ENCODE peak calls at places on chromosomes 11 and 22, in seven cellular contexts. Z, E, J, T, V, L and Y are unnamed samples.

GRCh38 chr22:42343136-42343484 is 72.7 kb upstream of the TCF20 start:
- DNase-seq in Z (no peak), E (no peak), J (no peak), T (no peak), V (no peak), L (no peak), Y (no peak)

GRCh38 chr11:33376331-33377099 is 119.3 kb downstream of the HIPK3 start:
- DNase-seq in Z (peak; percentile 17), E (no peak), J (peak; percentile 14), T (peak; percentile 28), V (no peak), L (no peak), Y (peak; percentile 43)

GRCh38 chr11:7077101-7077500 is 11.7 kb upstream of the RBMXL2 start:
- DNase-seq in Z (no peak), E (no peak), J (no peak), T (no peak), V (no peak), L (no peak), Y (no peak)

GRCh38 chr11:128892866-128893565 is 1.9 kb downstream of the KCNJ5 start:
- DNase-seq in Z (no peak), E (no peak), J (no peak), T (peak; percentile 60), V (no peak), L (no peak), Y (no peak)

GRCh38 chr11:69194396-69194795 is 38.7 kb downstream of the SMIM38 start:
- DNase-seq in Z (no peak), E (no peak), J (no peak), T (no peak), V (no peak), L (no peak), Y (no peak)

GRCh38 chr11:37450613-37451012 is 852.6 kb upstream of the RAG2 start:
- DNase-seq in Z (no peak), E (no peak), J (peak; percentile 13), T (peak; percentile 39), V (peak; percentile 23), L (no peak), Y (no peak)

GRCh38 chr11:44143987-44144909 is 48.8 kb downstream of the EXT2 start:
- DNase-seq in Z (no peak), E (no peak), J (no peak), T (peak; percentile 81), V (no peak), L (peak; percentile 48), Y (no peak)

GRCh38 chr11:1077033-1077416 is 2.4 kb downstream of the MUC2 start:
- DNase-seq in Z (no peak), E (no peak), J (no peak), T (no peak), V (no peak), L (no peak), Y (no peak)

GRCh38 chr11:81497202-81497804 is 1236.4 kb downstream of the FAM181B start:
- DNase-seq in Z (peak; percentile 17), E (peak; percentile 24), J (peak; percentile 20), T (peak; percentile 50), V (no peak), L (no peak), Y (no peak)

GRCh38 chr22:17880020-17880419 is 105.8 kb upstream of the BID start:
- DNase-seq in Z (no peak), E (no peak), J (no peak), T (no peak), V (no peak), L (peak; percentile 64), Y (no peak)

GRCh38 chr11:11977206-11977938 is 31.1 kb downstream of the DKK3 start:
- DNase-seq in Z (no peak), E (no peak), J (peak; percentile 94), T (peak; percentile 87), V (no peak), L (peak; percentile 55), Y (no peak)

GRCh38 chr22:32625985-32626384 is 151.4 kb downstream of the FBXO7 start:
- DNase-seq in Z (no peak), E (no peak), J (no peak), T (no peak), V (no peak), L (peak; percentile 30), Y (no peak)

GRCh38 chr11:123475478-123475877 is 45.4 kb downstream of the GRAMD1B start:
- DNase-seq in Z (no peak), E (no peak), J (peak; percentile 77), T (peak; percentile 22), V (no peak), L (no peak), Y (no peak)
- TF ChIP-seq CTCF in Z (no peak), E (peak; percentile 39), J (peak; percentile 30), T (no peak), V (no peak), L (no peak), Y (peak; percentile 55)

GRCh38 chr11:65919151-65920034 is at the start of gene DRAP1:
- DNase-seq in Z (peak; percentile 99), E (peak; percentile 94), J (peak; percentile 99), T (peak; percentile 99), V (peak; percentile 97), L (peak; percentile 99), Y (peak; percentile 98)
- TF ChIP-seq CTCF in Z (no peak), E (peak; percentile 17), J (no peak), T (no peak), V (no peak), L (peak; percentile 37), Y (peak; percentile 8)

GRCh38 chr22:43828711-43829447 is 16.8 kb upstream of the EFCAB6 start:
- DNase-seq in Z (no peak), E (no peak), J (peak; percentile 49), T (no peak), V (no peak), L (peak; percentile 89), Y (no peak)
- TF ChIP-seq CTCF in Z (no peak), E (peak; percentile 5), J (no peak), T (no peak), V (no peak), L (no peak), Y (no peak)

GRCh38 chr11:65892661-65893317 is 2.3 kb downstream of the CCDC85B start:
- DNase-seq in Z (peak; percentile 13), E (no peak), J (no peak), T (no peak), V (no peak), L (no peak), Y (no peak)

GRCh38 chr11:65890324-65891179 is at the start of gene CCDC85B:
- DNase-seq in Z (peak; percentile 99), E (peak; percentile 84), J (peak; percentile 96), T (peak; percentile 97), V (peak; percentile 99), L (peak; percentile 99), Y (peak; percentile 87)

GRCh38 chr11:65888163-65888814 is at the start of gene FIBP:
- DNase-seq in Z (peak; percentile 95), E (peak; percentile 90), J (peak; percentile 97), T (peak; percentile 98), V (peak; percentile 88), L (peak; percentile 98), Y (peak; percentile 98)

GRCh38 chr11:65894034-65894591 is 3.6 kb downstream of the CCDC85B start:
- DNase-seq in Z (peak; percentile 57), E (no peak), J (no peak), T (no peak), V (no peak), L (no peak), Y (no peak)

GRCh38 chr11:65891180-65892136 is 985 bp downstream of the CCDC85B start:
- DNase-seq in Z (peak; percentile 51), E (peak; percentile 78), J (peak; percentile 59), T (no peak), V (no peak), L (no peak), Y (no peak)
- TF ChIP-seq CTCF in Z (no peak), E (peak; percentile 88), J (peak; percentile 29), T (peak; percentile 8), V (no peak), L (no peak), Y (no peak)